ENCODE peak calls at places on chromosome 10, in six cellular contexts. One of them, this sample, is unnamed.

GRCh38 chr10:122295423-122295947 is 24.4 kb downstream of the BTBD16 start:
- DNase-seq in KBM-7: no peak
- DNase-seq in NCI-H1436: no peak
- DNase-seq in activated T-cell treated with anti-CD3 and anti-CD28 coated beads for 1 hour: no peak
- DNase-seq in NCI-H748 treated with DMSO at 0.1 percent for 48 hours: no peak
- DNase-seq in C1 segment of cervical spinal cord: no peak
- DNase-seq in this sample: no peak

GRCh38 chr10:16116404-16117304 is 256.3 kb upstream of the MINDY3 start:
- DNase-seq in KBM-7: peak
- DNase-seq in NCI-H1436: no peak
- DNase-seq in activated T-cell treated with anti-CD3 and anti-CD28 coated beads for 1 hour: no peak
- DNase-seq in NCI-H748 treated with DMSO at 0.1 percent for 48 hours: peak
- DNase-seq in C1 segment of cervical spinal cord: no peak
- DNase-seq in this sample: no peak

GRCh38 chr10:119652361-119652760 is 1.2 kb downstream of the BAG3 start:
- DNase-seq in KBM-7: peak
- DNase-seq in NCI-H1436: no peak
- DNase-seq in activated T-cell treated with anti-CD3 and anti-CD28 coated beads for 1 hour: no peak
- DNase-seq in NCI-H748 treated with DMSO at 0.1 percent for 48 hours: no peak
- DNase-seq in C1 segment of cervical spinal cord: no peak
- DNase-seq in this sample: peak

GRCh38 chr10:132811891-132812481 is 26.0 kb upstream of the NKX6-2 start:
- DNase-seq in KBM-7: no peak
- DNase-seq in NCI-H1436: no peak
- DNase-seq in activated T-cell treated with anti-CD3 and anti-CD28 coated beads for 1 hour: no peak
- DNase-seq in NCI-H748 treated with DMSO at 0.1 percent for 48 hours: no peak
- DNase-seq in C1 segment of cervical spinal cord: no peak
- DNase-seq in this sample: no peak

GRCh38 chr10:38025283-38025682 is 14.8 kb downstream of the ZNF33A start:
- DNase-seq in KBM-7: peak
- DNase-seq in NCI-H1436: no peak
- DNase-seq in activated T-cell treated with anti-CD3 and anti-CD28 coated beads for 1 hour: no peak
- DNase-seq in NCI-H748 treated with DMSO at 0.1 percent for 48 hours: no peak
- DNase-seq in C1 segment of cervical spinal cord: no peak
- DNase-seq in this sample: no peak

GRCh38 chr10:76329891-76330575 is 898.6 kb downstream of the LRMDA start:
- DNase-seq in KBM-7: no peak
- DNase-seq in NCI-H1436: no peak
- DNase-seq in activated T-cell treated with anti-CD3 and anti-CD28 coated beads for 1 hour: no peak
- DNase-seq in NCI-H748 treated with DMSO at 0.1 percent for 48 hours: no peak
- DNase-seq in C1 segment of cervical spinal cord: no peak
- DNase-seq in this sample: no peak

GRCh38 chr10:94402204-94403033 is at the start of gene TBC1D12:
- DNase-seq in KBM-7: peak
- DNase-seq in NCI-H1436: peak
- DNase-seq in activated T-cell treated with anti-CD3 and anti-CD28 coated beads for 1 hour: peak
- DNase-seq in NCI-H748 treated with DMSO at 0.1 percent for 48 hours: peak
- DNase-seq in C1 segment of cervical spinal cord: peak
- DNase-seq in this sample: peak

GRCh38 chr10:68871105-68871711 is 29.9 kb upstream of the DDX50 start:
- DNase-seq in KBM-7: no peak
- DNase-seq in NCI-H1436: no peak
- DNase-seq in activated T-cell treated with anti-CD3 and anti-CD28 coated beads for 1 hour: no peak
- DNase-seq in NCI-H748 treated with DMSO at 0.1 percent for 48 hours: peak
- DNase-seq in C1 segment of cervical spinal cord: no peak
- DNase-seq in this sample: no peak

GRCh38 chr10:23422003-23422411 is 16.9 kb upstream of the OTUD1 start:
- DNase-seq in KBM-7: no peak
- DNase-seq in NCI-H1436: no peak
- DNase-seq in activated T-cell treated with anti-CD3 and anti-CD28 coated beads for 1 hour: no peak
- DNase-seq in NCI-H748 treated with DMSO at 0.1 percent for 48 hours: no peak
- DNase-seq in C1 segment of cervical spinal cord: no peak
- DNase-seq in this sample: no peak

GRCh38 chr10:91590142-91590903 is 42.5 kb downstream of the PPP1R3C start:
- DNase-seq in KBM-7: no peak
- DNase-seq in NCI-H1436: no peak
- DNase-seq in activated T-cell treated with anti-CD3 and anti-CD28 coated beads for 1 hour: no peak
- DNase-seq in NCI-H748 treated with DMSO at 0.1 percent for 48 hours: no peak
- DNase-seq in C1 segment of cervical spinal cord: no peak
- DNase-seq in this sample: no peak

GRCh38 chr10:103257812-103258211 is 12.1 kb downstream of the RPEL1 start:
- DNase-seq in KBM-7: no peak
- DNase-seq in NCI-H1436: no peak
- DNase-seq in activated T-cell treated with anti-CD3 and anti-CD28 coated beads for 1 hour: no peak
- DNase-seq in NCI-H748 treated with DMSO at 0.1 percent for 48 hours: no peak
- DNase-seq in C1 segment of cervical spinal cord: no peak
- DNase-seq in this sample: no peak

GRCh38 chr10:31101123-31101522 is 69.5 kb upstream of the ZNF438 start:
- DNase-seq in KBM-7: no peak
- DNase-seq in NCI-H1436: no peak
- DNase-seq in activated T-cell treated with anti-CD3 and anti-CD28 coated beads for 1 hour: peak
- DNase-seq in NCI-H748 treated with DMSO at 0.1 percent for 48 hours: no peak
- DNase-seq in C1 segment of cervical spinal cord: no peak
- DNase-seq in this sample: no peak

GRCh38 chr10:34834274-34834673 is 19.2 kb upstream of the PARD3 start:
- DNase-seq in KBM-7: no peak
- DNase-seq in NCI-H1436: no peak
- DNase-seq in activated T-cell treated with anti-CD3 and anti-CD28 coated beads for 1 hour: no peak
- DNase-seq in NCI-H748 treated with DMSO at 0.1 percent for 48 hours: no peak
- DNase-seq in C1 segment of cervical spinal cord: no peak
- DNase-seq in this sample: no peak

This sample was measured in naive thymus-derived CD8-positive, alpha-beta T cell.